ENCODE peak calls at places on chromosomes 12 and 14, in six cellular contexts. One of them, this sample, is unnamed.

GRCh38 chr12:79559591-79559990 is 131.2 kb downstream of the PAWR start:
- DNase-seq in fibroblast of pulmonary artery: no peak
- DNase-seq in endothelial cell: no peak
- DNase-seq in GM12865: no peak
- DNase-seq in left ventricle myocardium inferior: no peak
- DNase-seq in substantia nigra: no peak
- DNase-seq in this sample: no peak

GRCh38 chr14:50599700-50600444 is 39.9 kb downstream of the ATL1 start:
- DNase-seq in GM12865: peak; percentile 55
- DNase-seq in fibroblast of pulmonary artery: peak; percentile 69
- DNase-seq in endothelial cell: no peak
- DNase-seq in left ventricle myocardium inferior: no peak
- DNase-seq in substantia nigra: no peak
- DNase-seq in this sample: peak; percentile 70

GRCh38 chr12:48349471-48349870 is 1.2 kb downstream of the ZNF641 start:
- DNase-seq in left ventricle myocardium inferior: peak; percentile 74
- DNase-seq in substantia nigra: no peak
- DNase-seq in fibroblast of pulmonary artery: peak; percentile 57
- DNase-seq in GM12865: no peak
- DNase-seq in endothelial cell: no peak
- DNase-seq in this sample: peak; percentile 37

GRCh38 chr12:53483979-53484377 is 15.3 kb downstream of the MAP3K12 start:
- DNase-seq in fibroblast of pulmonary artery: no peak
- DNase-seq in substantia nigra: no peak
- DNase-seq in GM12865: peak; percentile 26
- DNase-seq in left ventricle myocardium inferior: no peak
- DNase-seq in endothelial cell: no peak
- DNase-seq in this sample: no peak

GRCh38 chr12:121165316-121165715 is 32.6 kb downstream of the P2RX7 start:
- DNase-seq in left ventricle myocardium inferior: no peak
- DNase-seq in endothelial cell: no peak
- DNase-seq in fibroblast of pulmonary artery: peak; percentile 57
- DNase-seq in GM12865: no peak
- DNase-seq in substantia nigra: no peak
- DNase-seq in this sample: peak; percentile 87

GRCh38 chr12:46557539-46558373 is 185.2 kb upstream of the SLC38A2 start:
- DNase-seq in substantia nigra: no peak
- DNase-seq in left ventricle myocardium inferior: no peak
- DNase-seq in endothelial cell: no peak
- DNase-seq in GM12865: no peak
- DNase-seq in fibroblast of pulmonary artery: no peak
- DNase-seq in this sample: no peak

GRCh38 chr14:61466249-61466904 is 145.0 kb downstream of the PRKCH start:
- DNase-seq in endothelial cell: no peak
- DNase-seq in substantia nigra: no peak
- DNase-seq in fibroblast of pulmonary artery: peak; percentile 100
- DNase-seq in left ventricle myocardium inferior: peak; percentile 84
- DNase-seq in GM12865: no peak
- DNase-seq in this sample: peak; percentile 93

GRCh38 chr12:2291182-2291832 is 238.5 kb downstream of the CACNA1C start:
- DNase-seq in fibroblast of pulmonary artery: peak; percentile 61
- DNase-seq in endothelial cell: peak; percentile 64
- DNase-seq in GM12865: peak; percentile 78
- DNase-seq in substantia nigra: no peak
- DNase-seq in left ventricle myocardium inferior: no peak
- DNase-seq in this sample: peak; percentile 60

GRCh38 chr12:123065666-123066457 is 85.0 kb downstream of the PITPNM2 start:
- DNase-seq in substantia nigra: no peak
- DNase-seq in left ventricle myocardium inferior: no peak
- DNase-seq in fibroblast of pulmonary artery: no peak
- DNase-seq in GM12865: no peak
- DNase-seq in endothelial cell: no peak
- DNase-seq in this sample: no peak

GRCh38 chr12:78035913-78036658 is 205.4 kb downstream of the NAV3 start:
- DNase-seq in substantia nigra: peak; percentile 29
- DNase-seq in GM12865: peak; percentile 5
- DNase-seq in left ventricle myocardium inferior: no peak
- DNase-seq in endothelial cell: peak; percentile 15
- DNase-seq in fibroblast of pulmonary artery: peak; percentile 29
- DNase-seq in this sample: peak; percentile 65

GRCh38 chr12:59444932-59445331 is 150.9 kb upstream of the SLC16A7 start:
- DNase-seq in left ventricle myocardium inferior: no peak
- DNase-seq in fibroblast of pulmonary artery: peak; percentile 33
- DNase-seq in endothelial cell: no peak
- DNase-seq in substantia nigra: no peak
- DNase-seq in GM12865: peak; percentile 5
- DNase-seq in this sample: no peak

GRCh38 chr12:111687952-111688351 is 2.1 kb downstream of the ACAD10 start:
- DNase-seq in substantia nigra: no peak
- DNase-seq in left ventricle myocardium inferior: no peak
- DNase-seq in endothelial cell: no peak
- DNase-seq in GM12865: no peak
- DNase-seq in fibroblast of pulmonary artery: no peak
- DNase-seq in this sample: no peak

GRCh38 chr12:102833687-102834435 is 83.2 kb downstream of the PAH start:
- DNase-seq in endothelial cell: peak; percentile 63
- DNase-seq in substantia nigra: no peak
- DNase-seq in left ventricle myocardium inferior: no peak
- DNase-seq in GM12865: peak; percentile 2
- DNase-seq in fibroblast of pulmonary artery: no peak
- DNase-seq in this sample: peak; percentile 56

GRCh38 chr12:6927379-6927991 is at the start of gene ATN1:
- DNase-seq in endothelial cell: peak; percentile 75
- DNase-seq in GM12865: no peak
- DNase-seq in left ventricle myocardium inferior: peak; percentile 86
- DNase-seq in fibroblast of pulmonary artery: peak; percentile 88
- DNase-seq in substantia nigra: peak; percentile 79
- DNase-seq in this sample: peak; percentile 93

GRCh38 chr14:23294734-23295561 is 7.7 kb downstream of the PPP1R3E start:
- DNase-seq in left ventricle myocardium inferior: no peak
- DNase-seq in endothelial cell: peak; percentile 49
- DNase-seq in fibroblast of pulmonary artery: peak; percentile 66
- DNase-seq in GM12865: peak; percentile 70
- DNase-seq in substantia nigra: peak; percentile 56
- DNase-seq in this sample: peak; percentile 70

GRCh38 chr14:105087308-105087962 is 22.2 kb upstream of the GPR132 start:
- DNase-seq in fibroblast of pulmonary artery: peak; percentile 42
- DNase-seq in endothelial cell: no peak
- DNase-seq in left ventricle myocardium inferior: peak; percentile 62
- DNase-seq in GM12865: no peak
- DNase-seq in substantia nigra: no peak
- DNase-seq in this sample: peak; percentile 88

This sample was measured in astrocyte of the hippocampus.